ENCODE peak calls at places on chromosomes 2 and 18, in five cellular contexts. One of them, this sample, is unnamed.

GRCh38 chr2:232146294-232146693 is 184.8 kb downstream of the DIS3L2 start:
- DNase-seq in K562: no peak
- DNase-seq in IMR-90: peak; percentile 86
- DNase-seq in GM12878: no peak
- DNase-seq in HepG2: no peak
- DNase-seq in this sample: no peak

GRCh38 chr18:13412901-13413300 is 194.3 kb downstream of the LDLRAD4 start:
- DNase-seq in HepG2: no peak
- DNase-seq in IMR-90: no peak
- DNase-seq in K562: no peak
- DNase-seq in GM12878: no peak
- DNase-seq in this sample: no peak

GRCh38 chr18:23225518-23225917 is 90.2 kb downstream of the CABLES1 start:
- DNase-seq in IMR-90: peak; percentile 97
- DNase-seq in HepG2: no peak
- DNase-seq in GM12878: no peak
- DNase-seq in K562: no peak
- DNase-seq in this sample: no peak

GRCh38 chr2:24538720-24539119 is 47.7 kb downstream of the NCOA1 start:
- DNase-seq in K562: no peak
- DNase-seq in GM12878: no peak
- DNase-seq in HepG2: no peak
- DNase-seq in IMR-90: no peak
- DNase-seq in this sample: no peak

GRCh38 chr2:242030226-242030575 is 160.7 kb downstream of the RTP5 start:
- DNase-seq in IMR-90: no peak
- DNase-seq in HepG2: no peak
- DNase-seq in GM12878: no peak
- DNase-seq in K562: no peak
- DNase-seq in this sample: no peak

GRCh38 chr2:86704482-86704971 is 15.6 kb upstream of the RMND5A start:
- DNase-seq in IMR-90: peak; percentile 78
- DNase-seq in K562: no peak
- DNase-seq in GM12878: no peak
- DNase-seq in HepG2: peak; percentile 70
- DNase-seq in this sample: peak; percentile 69

GRCh38 chr18:62282188-62282629 is 42.9 kb upstream of the TNFRSF11A start:
- DNase-seq in GM12878: no peak
- DNase-seq in HepG2: no peak
- DNase-seq in IMR-90: peak; percentile 84
- DNase-seq in K562: no peak
- DNase-seq in this sample: no peak

GRCh38 chr2:234189230-234189629 is 138.7 kb downstream of the SPP2 start:
- DNase-seq in HepG2: no peak
- DNase-seq in K562: no peak
- DNase-seq in IMR-90: no peak
- DNase-seq in GM12878: no peak
- DNase-seq in this sample: no peak

GRCh38 chr18:24631238-24632025 is 171.0 kb downstream of the HRH4 start:
- DNase-seq in K562: no peak
- DNase-seq in IMR-90: peak; percentile 15
- DNase-seq in HepG2: no peak
- DNase-seq in GM12878: no peak
- DNase-seq in this sample: no peak

GRCh38 chr2:37681587-37681986 is 10.1 kb upstream of the CDC42EP3 start:
- DNase-seq in HepG2: no peak
- DNase-seq in IMR-90: no peak
- DNase-seq in GM12878: no peak
- DNase-seq in K562: no peak
- DNase-seq in this sample: no peak

GRCh38 chr2:37683926-37684780 is 12.7 kb upstream of the CDC42EP3 start:
- DNase-seq in GM12878: no peak
- DNase-seq in K562: no peak
- DNase-seq in IMR-90: peak; percentile 73
- DNase-seq in HepG2: no peak
- DNase-seq in this sample: no peak

GRCh38 chr2:37684809-37685208 is 13.4 kb upstream of the CDC42EP3 start:
- DNase-seq in IMR-90: no peak
- DNase-seq in K562: no peak
- DNase-seq in GM12878: no peak
- DNase-seq in HepG2: no peak
- DNase-seq in this sample: no peak

GRCh38 chr2:37682473-37682872 is 11.0 kb upstream of the CDC42EP3 start:
- DNase-seq in IMR-90: no peak
- DNase-seq in GM12878: no peak
- DNase-seq in HepG2: no peak
- DNase-seq in K562: peak; percentile 21
- DNase-seq in this sample: no peak

GRCh38 chr2:37683241-37683640 is 11.8 kb upstream of the CDC42EP3 start:
- DNase-seq in IMR-90: no peak
- DNase-seq in K562: peak; percentile 49
- DNase-seq in GM12878: no peak
- DNase-seq in HepG2: no peak
- DNase-seq in this sample: no peak
- H3K4me3 ChIP-seq in IMR-90: no peak overlapping the region
- H3K4me3 ChIP-seq in K562: no peak overlapping the region
- H3K4me3 ChIP-seq in GM12878: no peak overlapping the region
- H3K4me3 ChIP-seq in HepG2: no peak overlapping the region
- H3K4me3 ChIP-seq in this sample: no peak overlapping the region

GRCh38 chr2:141824790-141825189 is 306.0 kb downstream of the LRP1B start:
- DNase-seq in K562: no peak
- DNase-seq in IMR-90: no peak
- DNase-seq in GM12878: no peak
- DNase-seq in HepG2: no peak
- DNase-seq in this sample: no peak

DNA sequence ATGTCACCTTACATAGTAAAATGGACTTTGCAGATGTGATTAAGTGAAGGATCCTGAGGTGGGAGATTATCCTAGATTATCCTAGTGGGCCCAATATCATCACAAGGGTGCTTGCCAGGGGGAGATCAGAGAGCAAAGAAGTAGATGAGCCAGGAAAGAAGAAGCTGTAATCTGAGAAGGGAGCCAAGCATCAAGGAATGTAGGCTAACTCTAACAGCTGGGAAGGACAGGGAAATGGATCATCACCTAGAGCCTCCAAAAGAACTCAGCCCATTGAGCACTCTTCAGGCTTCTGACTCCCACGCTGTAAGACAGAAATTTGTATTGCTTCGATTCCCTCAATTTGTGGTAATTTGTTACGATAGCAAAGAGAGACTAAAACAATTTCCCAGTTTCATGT is 309.9 kb downstream of the LRP1B start:
- DNase-seq in K562: no peak
- DNase-seq in HepG2: no peak
- DNase-seq in IMR-90: no peak
- DNase-seq in GM12878: no peak
- DNase-seq in this sample: no peak
- TF ChIP-seq SMC3 in K562: no peak
- TF ChIP-seq SMC3 in HepG2: no peak
- TF ChIP-seq SMC3 in IMR-90: no peak
- TF ChIP-seq SMC3 in GM12878: no peak
- TF ChIP-seq SMC3 in this sample: no peak

DNA sequence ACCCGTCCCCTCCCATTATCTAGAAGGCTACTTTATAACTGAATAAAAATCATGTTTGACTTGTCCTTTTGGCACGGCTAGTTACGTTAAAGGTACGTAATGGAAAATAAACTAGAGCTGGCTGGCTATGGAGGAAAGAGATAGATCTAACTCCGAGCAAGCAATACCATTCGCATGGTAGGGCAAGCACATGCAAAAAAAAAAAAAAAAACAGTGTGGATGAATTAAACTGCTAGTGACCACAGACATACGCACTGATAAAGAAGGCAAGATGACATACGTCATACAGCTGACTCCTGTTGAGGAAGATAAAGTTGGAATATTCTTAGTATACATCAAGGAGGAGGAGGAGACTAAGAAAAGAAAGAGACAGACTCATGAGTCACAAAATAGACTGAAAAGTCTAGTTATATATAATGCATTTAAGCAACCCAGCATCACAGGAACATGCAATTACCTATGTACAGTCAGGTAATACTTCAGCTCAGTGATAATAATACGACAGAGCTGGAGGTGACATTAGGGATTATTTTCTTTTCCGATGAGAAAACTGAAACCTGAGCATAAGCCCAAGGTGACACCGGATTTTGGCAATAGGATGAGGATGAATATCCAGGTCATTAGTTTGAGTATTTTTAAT is 37.9 kb upstream of the NARS1 start:
- DNase-seq in IMR-90: peak; percentile 78
- DNase-seq in HepG2: no peak
- DNase-seq in K562: peak; percentile 86
- DNase-seq in GM12878: no peak
- DNase-seq in this sample: no peak
- TF ChIP-seq POLR2A in IMR-90: no peak
- TF ChIP-seq POLR2A in HepG2: no peak
- TF ChIP-seq POLR2A in K562: no peak
- TF ChIP-seq POLR2A in GM12878: no peak
- TF ChIP-seq POLR2A in this sample: no peak

GRCh38 chr2:202101049-202101579 is 28.1 kb downstream of the KIAA2012 start:
- DNase-seq in IMR-90: no peak
- DNase-seq in K562: no peak
- DNase-seq in GM12878: no peak
- DNase-seq in HepG2: no peak
- DNase-seq in this sample: no peak

GRCh38 chr2:202099515-202099914 is 26.5 kb downstream of the KIAA2012 start:
- DNase-seq in HepG2: no peak
- DNase-seq in GM12878: no peak
- DNase-seq in K562: no peak
- DNase-seq in IMR-90: no peak
- DNase-seq in this sample: no peak

GRCh38 chr2:202104286-202104870 is 31.3 kb downstream of the KIAA2012 start:
- DNase-seq in IMR-90: peak; percentile 54
- DNase-seq in GM12878: peak; percentile 13
- DNase-seq in HepG2: peak; percentile 36
- DNase-seq in K562: peak; percentile 65
- DNase-seq in this sample: peak; percentile 65

GRCh38 chr2:202105025-202105424 is 32.0 kb downstream of the KIAA2012 start:
- DNase-seq in K562: no peak
- DNase-seq in HepG2: no peak
- DNase-seq in GM12878: no peak
- DNase-seq in IMR-90: no peak
- DNase-seq in this sample: no peak

DNA sequence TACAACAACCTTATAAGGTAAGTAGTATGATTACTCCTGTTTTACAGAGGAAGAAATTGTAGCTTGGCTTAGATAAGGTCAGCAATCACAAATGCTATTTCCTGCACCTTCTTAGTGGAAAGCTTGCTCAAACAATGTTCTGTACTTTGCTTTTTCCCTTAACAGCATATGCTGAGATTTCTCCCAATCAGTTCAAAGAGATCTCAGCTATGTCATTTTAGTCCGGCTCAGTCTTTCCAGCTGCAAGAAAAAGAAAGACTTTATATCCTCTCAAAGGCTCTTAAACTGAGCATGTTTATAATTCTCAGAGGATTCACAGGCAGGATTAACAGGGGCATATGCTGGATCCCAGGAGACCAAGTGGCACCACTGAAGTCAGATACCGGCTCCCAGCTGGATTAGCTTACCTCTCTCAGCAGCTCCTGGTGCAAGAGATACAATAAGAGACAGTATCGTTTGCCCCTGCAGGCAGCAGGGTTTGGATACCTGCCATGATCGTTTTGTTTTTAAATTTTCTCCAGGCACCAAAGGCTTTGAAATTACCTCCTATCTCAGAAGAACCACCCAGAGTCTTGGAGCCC is 29.5 kb downstream of the KIAA2012 start:
- DNase-seq in K562: no peak
- DNase-seq in IMR-90: no peak
- DNase-seq in HepG2: no peak
- DNase-seq in GM12878: no peak
- DNase-seq in this sample: no peak
- H3K4me3 ChIP-seq in K562: no peak overlapping the region
- H3K4me3 ChIP-seq in IMR-90: no peak overlapping the region
- H3K4me3 ChIP-seq in HepG2: no peak overlapping the region
- H3K4me3 ChIP-seq in GM12878: no peak overlapping the region
- H3K4me3 ChIP-seq in this sample: no peak overlapping the region

DNA sequence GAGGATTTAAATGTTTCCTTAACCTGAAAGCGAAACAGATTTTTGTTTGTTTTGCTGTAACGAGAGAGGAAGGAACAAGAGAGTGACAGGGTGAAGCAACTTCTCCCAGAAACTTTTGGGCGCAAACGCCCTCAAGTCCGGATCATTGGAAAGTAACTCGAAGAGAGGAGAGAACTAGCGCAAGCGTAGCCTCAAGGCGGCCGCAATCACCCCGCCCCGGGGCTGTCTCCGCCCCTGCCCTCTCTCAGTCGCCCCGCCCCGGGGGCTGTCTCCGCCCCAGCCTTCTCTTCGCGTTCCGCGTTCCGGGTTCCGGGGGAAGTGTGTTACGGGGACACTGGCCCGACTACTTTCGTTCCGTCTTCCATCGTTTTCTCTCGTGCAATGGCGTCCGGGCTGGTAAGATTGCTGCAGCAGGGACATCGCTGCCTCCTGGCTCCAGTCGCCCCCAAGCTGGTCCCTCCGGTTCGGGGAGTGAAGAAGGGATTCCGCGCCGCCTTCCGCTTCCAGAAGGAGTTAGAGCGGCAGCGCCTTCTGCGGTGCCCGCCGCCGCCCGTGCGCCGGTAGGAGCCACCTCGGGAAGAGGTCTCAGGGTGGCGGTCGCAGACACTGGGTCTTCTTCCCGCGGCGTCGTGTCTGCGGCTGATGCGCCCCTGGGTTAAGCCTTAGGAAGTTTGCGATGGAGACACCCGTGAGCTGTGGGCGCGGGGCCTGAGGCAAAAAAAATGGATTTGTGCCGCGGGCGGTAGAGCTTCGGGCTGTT is at the start of gene MRPL44:
- DNase-seq in GM12878: peak; percentile 76
- DNase-seq in HepG2: peak; percentile 88
- DNase-seq in K562: peak; percentile 93
- DNase-seq in IMR-90: peak; percentile 93
- DNase-seq in this sample: peak; percentile 94
- TF ChIP-seq SMC3 in GM12878: no peak
- TF ChIP-seq SMC3 in HepG2: no peak
- TF ChIP-seq SMC3 in K562: no peak
- TF ChIP-seq SMC3 in IMR-90: peak; percentile 24
- TF ChIP-seq SMC3 in this sample: peak; percentile 54

GRCh38 chr2:202608142-202608852 is 26.5 kb upstream of the FAM117B start:
- DNase-seq in HepG2: no peak
- DNase-seq in IMR-90: no peak
- DNase-seq in K562: no peak
- DNase-seq in GM12878: peak; percentile 26
- DNase-seq in this sample: no peak
- TF ChIP-seq POLR2A in HepG2: no peak
- TF ChIP-seq POLR2A in IMR-90: no peak
- TF ChIP-seq POLR2A in K562: no peak
- TF ChIP-seq POLR2A in GM12878: no peak
- TF ChIP-seq POLR2A in this sample: no peak

DNA sequence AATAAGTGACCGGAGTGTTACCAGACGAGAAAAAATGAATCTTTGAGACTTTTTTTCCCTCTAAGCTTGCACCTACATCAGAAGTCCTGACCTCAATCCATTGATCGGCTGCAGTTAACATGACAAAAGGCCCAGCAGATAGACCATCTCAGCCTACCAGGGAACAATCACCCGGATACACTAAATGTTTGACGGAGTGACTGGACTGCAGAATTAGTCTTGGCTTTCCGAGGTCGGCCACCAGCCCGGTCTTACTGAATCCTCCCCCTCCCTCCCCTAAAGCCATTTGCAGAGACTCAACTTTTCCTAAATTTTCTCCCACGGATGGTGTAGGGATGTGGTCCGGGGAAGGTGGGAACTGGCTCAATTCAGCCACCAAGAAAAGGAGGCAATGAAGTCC is 309.9 kb upstream of the SKOR2 start:
- DNase-seq in K562: no peak
- DNase-seq in IMR-90: no peak
- DNase-seq in HepG2: no peak
- DNase-seq in GM12878: no peak
- DNase-seq in this sample: no peak
- H3K4me3 ChIP-seq in K562: no peak overlapping the region
- H3K4me3 ChIP-seq in IMR-90: no peak overlapping the region
- H3K4me3 ChIP-seq in HepG2: no peak overlapping the region
- H3K4me3 ChIP-seq in GM12878: no peak overlapping the region
- H3K4me3 ChIP-seq in this sample: no peak overlapping the region

GRCh38 chr2:206217743-206218520 is 56.5 kb upstream of the ZDBF2 start:
- DNase-seq in IMR-90: no peak
- DNase-seq in HepG2: no peak
- DNase-seq in GM12878: no peak
- DNase-seq in K562: no peak
- DNase-seq in this sample: no peak
- TF ChIP-seq SMC3 in IMR-90: no peak
- TF ChIP-seq SMC3 in HepG2: no peak
- TF ChIP-seq SMC3 in GM12878: no peak
- TF ChIP-seq SMC3 in K562: no peak
- TF ChIP-seq SMC3 in this sample: no peak